ENCODE peak calls at places on chromosomes 6 and 20, in four cellular contexts. M is HepG2, U is K562, O is GM12878. Z is an unnamed sample.
A peak's percentile ranks its signal among the peaks of the same experiment; 100 is the strongest.

GRCh38 chr20:37328149-37328945 is 17.6 kb upstream of the SRC start:
- DNase-seq in O (no peak), U (no peak), M (no peak), Z (no peak)

GRCh38 chr6:37131104-37131959 is 38.6 kb upstream of the PIM1 start:
- DNase-seq in M (peak; percentile 68), O (no peak), U (no peak), Z (no peak)

GRCh38 chr6:129981598-129981997 is 36.8 kb upstream of the L3MBTL3 start:
- DNase-seq in U (no peak), O (no peak), M (no peak), Z (no peak)

GRCh38 chr6:117739869-117740268 is 64.6 kb downstream of the NUS1 start:
- DNase-seq in U (peak; percentile 12), M (no peak), O (no peak), Z (peak; percentile 16)

GRCh38 chr6:127177030-127177928 is 58.8 kb downstream of the RSPO3 start:
- DNase-seq in M (no peak), O (no peak), U (no peak), Z (no peak)

GRCh38 chr20:8764289-8764962 is 304.5 kb upstream of the PLCB4 start:
- DNase-seq in M (no peak), O (no peak), U (no peak), Z (no peak)

GRCh38 chr6:26305097-26305841 is 59.7 kb upstream of the BTN3A2 start:
- DNase-seq in M (peak; percentile 77), U (peak; percentile 76), O (no peak), Z (peak; percentile 83)

GRCh38 chr6:169141706-169142705 is 111.6 kb downstream of the THBS2 start:
- DNase-seq in U (no peak), M (no peak), O (no peak), Z (no peak)

GRCh38 chr20:8220716-8221115 is 88.7 kb downstream of the PLCB1 start:
- DNase-seq in U (no peak), M (no peak), O (no peak), Z (no peak)

GRCh38 chr6:118755941-118756646 is 104.7 kb upstream of the CEP85L start:
- DNase-seq in U (no peak), M (no peak), O (no peak), Z (no peak)

GRCh38 chr20:59598625-59599310 is 5.6 kb upstream of the PHACTR3 start:
- DNase-seq in M (peak; percentile 55), U (peak; percentile 77), O (peak; percentile 8), Z (peak; percentile 59)

GRCh38 chr6:41574002-41574401 is 27.8 kb downstream of the FOXP4 start:
- DNase-seq in M (no peak), U (no peak), O (no peak), Z (no peak)

GRCh38 chr6:44002071-44002590 is 125.1 kb downstream of the MRPL14 start:
- DNase-seq in U (no peak), O (no peak), M (peak; percentile 47), Z (peak; percentile 84)

GRCh38 chr6:87277123-87277522 is 45.3 kb upstream of the SMIM8 start:
- DNase-seq in M (peak; percentile 22), O (no peak), U (no peak), Z (no peak)

GRCh38 chr6:37175332-37176267 is 5.6 kb downstream of the PIM1 start:
- DNase-seq in M (no peak), O (no peak), U (no peak), Z (no peak)

GRCh38 chr20:39524371-39524911 is 562.3 kb downstream of the DHX35 start:
- DNase-seq in M (no peak), U (no peak), O (no peak), Z (no peak)

GRCh38 chr6:91358986-91359385 is 772.1 kb upstream of the MAP3K7 start:
- DNase-seq in M (no peak), U (no peak), O (no peak), Z (no peak)

GRCh38 chr20:33925867-33926266 is 67.8 kb upstream of the RALY start:
- DNase-seq in O (no peak), M (no peak), U (no peak), Z (no peak)

GRCh38 chr20:33626190-33626589 is 35.9 kb upstream of the C20orf144 start:
- DNase-seq in M (no peak), U (no peak), O (no peak), Z (no peak)

GRCh38 chr6:69421270-69421669 is 375.5 kb downstream of the LMBRD1 start:
- DNase-seq in M (no peak), U (no peak), O (no peak), Z (no peak)

GRCh38 chr6:54071941-54072340 is 39.3 kb upstream of the MLIP start:
- DNase-seq in M (no peak), O (no peak), U (no peak), Z (no peak)

GRCh38 chr20:5642155-5642981 is 107.8 kb upstream of the SHLD1 start:
- DNase-seq in U (no peak), O (no peak), M (no peak), Z (no peak)

GRCh38 chr6:167748046-167748445 is 78.7 kb upstream of the AFDN start:
- DNase-seq in M (no peak), O (no peak), U (no peak), Z (no peak)

GRCh38 chr20:11229772-11230171 is 556.0 kb upstream of the JAG1 start:
- DNase-seq in O (no peak), U (no peak), M (no peak), Z (no peak)
- TF ChIP-seq SP1 in O (no peak), U (no peak), M (no peak), Z (no peak)

GRCh38 chr20:46823753-46824152 is 70.9 kb upstream of the EYA2 start:
- DNase-seq in O (no peak), M (no peak), U (no peak), Z (no peak)

GRCh38 chr20:46826343-46826984 is 68.2 kb upstream of the EYA2 start:
- DNase-seq in U (no peak), O (no peak), M (no peak), Z (no peak)

GRCh38 chr20:46820682-46821081 is 74.0 kb upstream of the EYA2 start:
- DNase-seq in M (peak; percentile 31), U (no peak), O (no peak), Z (peak; percentile 64)

GRCh38 chr20:46827718-46828458 is 66.8 kb upstream of the EYA2 start:
- DNase-seq in O (no peak), U (no peak), M (no peak), Z (no peak)

DNA sequence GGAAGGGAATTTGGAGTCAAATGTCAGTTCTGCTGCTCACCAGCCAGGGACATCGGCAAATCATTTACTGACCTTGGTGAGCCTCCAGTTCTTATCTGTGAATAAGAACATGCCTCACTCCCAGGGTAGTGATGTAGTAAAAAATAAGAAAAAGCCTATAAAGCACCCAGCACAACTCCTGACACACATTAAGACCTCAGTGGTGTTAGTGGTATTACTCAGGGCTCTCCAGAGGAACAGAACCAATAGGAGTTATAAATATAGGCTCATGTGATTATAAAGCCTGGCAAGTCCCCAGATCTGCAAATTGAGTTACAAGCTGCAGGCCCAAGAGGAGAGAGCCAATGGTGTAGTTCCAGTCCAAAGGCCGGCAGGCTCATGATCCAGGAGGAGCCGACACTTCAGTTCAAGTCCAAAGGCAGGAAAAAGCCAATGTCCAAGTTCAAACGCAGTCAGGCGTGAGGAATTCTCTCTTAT is 71.3 kb upstream of the EYA2 start:
- DNase-seq in O (no peak), M (no peak), U (no peak), Z (no peak)
- TF ChIP-seq CBFB in O (no peak), M (no peak), U (no peak), Z (no peak)

GRCh38 chr6:100460650-100461204 is 4.0 kb downstream of the SIM1 start:
- DNase-seq in M (no peak), U (peak; percentile 42), O (no peak), Z (peak; percentile 59)
- TF ChIP-seq CREM in M (no peak), U (no peak), O (no peak), Z (no peak)

GRCh38 chr20:38430679-38431325 is 4.3 kb downstream of the SNHG17 start:
- DNase-seq in O (no peak), M (no peak), U (no peak), Z (no peak)
- TF ChIP-seq SP1 in O (no peak), M (no peak), U (no peak), Z (no peak)

DNA sequence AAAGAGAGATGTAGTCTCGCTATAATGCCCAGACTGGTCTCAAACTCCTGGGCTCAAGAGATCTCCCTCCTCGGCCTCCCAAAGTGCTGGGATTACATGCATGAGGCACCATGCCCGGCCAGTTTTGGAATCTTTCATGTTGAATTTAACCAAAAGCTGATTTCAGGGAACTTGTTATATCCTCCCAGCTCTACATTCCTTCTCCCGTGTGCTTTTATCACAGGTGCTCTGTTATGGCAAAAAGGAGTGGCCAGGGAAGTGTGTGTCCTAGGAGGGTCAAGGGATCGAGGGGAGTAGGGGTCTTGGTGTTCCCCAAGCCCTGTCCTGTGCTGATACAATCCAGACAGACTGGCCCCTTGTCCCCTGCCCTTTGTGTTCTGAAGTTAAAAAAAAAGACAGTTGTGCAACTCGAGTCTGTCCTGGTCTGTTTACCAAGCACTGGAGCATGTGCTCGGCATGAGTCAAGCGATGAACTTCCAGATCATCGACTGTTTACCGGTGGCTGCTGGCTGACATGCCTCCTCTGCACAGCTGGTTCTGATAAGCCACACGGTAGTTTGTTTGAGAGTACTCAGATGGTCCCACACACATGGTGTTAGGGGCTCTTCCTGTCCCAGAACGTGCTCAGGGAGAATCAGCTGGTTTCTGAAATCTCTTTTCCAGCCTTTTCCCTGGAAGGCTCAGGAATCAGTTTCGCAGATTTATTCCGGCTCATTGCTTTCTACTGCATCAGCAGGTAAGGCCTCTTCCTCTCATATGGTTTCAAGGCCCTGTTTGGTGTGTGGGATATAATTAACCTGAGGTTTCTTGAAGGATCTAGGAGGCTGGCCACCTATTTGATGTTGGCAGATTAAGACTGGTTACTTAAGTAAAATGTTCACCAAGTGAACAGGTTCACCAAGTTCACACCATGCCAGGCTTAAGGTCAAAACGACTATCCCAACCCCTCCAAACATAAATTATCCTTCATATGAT is 52.6 kb upstream of the NAA20 start:
- DNase-seq in M (peak; percentile 99), U (no peak), O (no peak), Z (no peak)
- TF ChIP-seq CBFB in M (peak; percentile 91), U (no peak), O (no peak), Z (no peak)

GRCh38 chr6:15966000-15966399 is 162.9 kb upstream of the MYLIP start:
- DNase-seq in M (no peak), O (no peak), U (no peak), Z (no peak)

GRCh38 chr6:15957655-15958169 is 171.2 kb upstream of the MYLIP start:
- DNase-seq in M (no peak), U (no peak), O (no peak), Z (no peak)

GRCh38 chr6:15960740-15961629 is 167.9 kb upstream of the MYLIP start:
- DNase-seq in M (no peak), U (no peak), O (no peak), Z (peak; percentile 47)

GRCh38 chr6:15961630-15962448 is 167.0 kb upstream of the MYLIP start:
- DNase-seq in O (no peak), M (no peak), U (no peak), Z (no peak)

GRCh38 chr6:15962449-15962764 is 166.5 kb upstream of the MYLIP start:
- DNase-seq in O (no peak), U (no peak), M (no peak), Z (no peak)
- TF ChIP-seq CREM in O (peak; percentile 62), U (no peak), M (no peak), Z (no peak)

DNA sequence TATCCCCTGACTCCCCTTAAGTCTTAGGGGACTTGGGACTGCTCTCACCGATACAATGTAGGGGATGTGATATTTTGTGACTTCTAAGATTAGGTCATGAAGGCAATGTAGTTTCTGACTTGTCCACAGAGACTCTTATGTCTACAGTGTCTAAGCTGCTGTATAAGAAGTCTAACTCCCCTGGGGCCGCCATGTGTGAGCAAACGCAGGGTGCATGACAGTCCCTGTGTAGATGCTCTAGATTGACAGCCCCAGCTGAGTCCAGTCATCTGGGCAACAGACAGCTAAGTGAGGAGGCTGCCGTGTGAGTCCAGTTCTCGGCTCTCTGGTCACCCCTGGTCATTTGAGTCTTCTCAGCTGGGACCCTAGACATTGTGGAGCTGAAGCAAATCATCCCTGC is 743.2 kb upstream of the CHD6 start:
- DNase-seq in M (no peak), O (no peak), U (no peak), Z (no peak)
- TF ChIP-seq SP1 in M (no peak), O (no peak), U (no peak), Z (no peak)

Z was measured in WTC11.